ENCODE peak calls at places on chromosomes 16 and 17, in six cellular contexts. One of them, this sample, is unnamed.

GRCh38 chr17:301681-302299 is 50.8 kb downstream of the RPH3AL start:
- DNase-seq in ascending aorta: no peak
- DNase-seq in IMR-90: no peak
- DNase-seq in esophagus squamous epithelium: no peak
- DNase-seq in psoas muscle: peak; percentile 61
- DNase-seq in transverse colon: peak; percentile 48
- DNase-seq in this sample: peak; percentile 51

GRCh38 chr16:74667215-74667765 is 613 bp upstream of the RFWD3 start:
- DNase-seq in ascending aorta: peak; percentile 65
- DNase-seq in IMR-90: peak; percentile 3
- DNase-seq in esophagus squamous epithelium: no peak
- DNase-seq in psoas muscle: no peak
- DNase-seq in transverse colon: peak; percentile 19
- DNase-seq in this sample: peak; percentile 51

GRCh38 chr16:2429771-2430663 is 770 bp downstream of the CCNF start:
- DNase-seq in ascending aorta: no peak
- DNase-seq in IMR-90: peak; percentile 19
- DNase-seq in esophagus squamous epithelium: no peak
- DNase-seq in psoas muscle: no peak
- DNase-seq in transverse colon: no peak
- DNase-seq in this sample: peak; percentile 45

GRCh38 chr17:31595076-31595475 is 203.6 kb downstream of the RAB11FIP4 start:
- DNase-seq in ascending aorta: no peak
- DNase-seq in IMR-90: peak; percentile 66
- DNase-seq in esophagus squamous epithelium: no peak
- DNase-seq in psoas muscle: no peak
- DNase-seq in transverse colon: no peak
- DNase-seq in this sample: no peak

GRCh38 chr16:20799599-20799998 is 6.7 kb downstream of the ERI2 start:
- DNase-seq in ascending aorta: no peak
- DNase-seq in IMR-90: peak; percentile 44
- DNase-seq in esophagus squamous epithelium: no peak
- DNase-seq in psoas muscle: no peak
- DNase-seq in transverse colon: no peak
- DNase-seq in this sample: no peak

GRCh38 chr17:64411999-64412771 is 21.5 kb upstream of the PECAM1 start:
- DNase-seq in ascending aorta: peak; percentile 70
- DNase-seq in IMR-90: no peak
- DNase-seq in esophagus squamous epithelium: no peak
- DNase-seq in psoas muscle: peak; percentile 50
- DNase-seq in transverse colon: peak; percentile 41
- DNase-seq in this sample: peak; percentile 27

GRCh38 chr17:30363715-30364202 is 15.0 kb upstream of the CPD start:
- DNase-seq in ascending aorta: no peak
- DNase-seq in IMR-90: peak; percentile 95
- DNase-seq in esophagus squamous epithelium: no peak
- DNase-seq in psoas muscle: no peak
- DNase-seq in transverse colon: peak; percentile 46
- DNase-seq in this sample: no peak

GRCh38 chr17:7858487-7858832 is 657 bp downstream of the CYB5D1 start:
- DNase-seq in ascending aorta: no peak
- DNase-seq in IMR-90: peak; percentile 44
- DNase-seq in esophagus squamous epithelium: no peak
- DNase-seq in psoas muscle: peak; percentile 52
- DNase-seq in transverse colon: peak; percentile 53
- DNase-seq in this sample: peak; percentile 48

GRCh38 chr16:583470-583814 is 6.4 kb upstream of the RAB40C start:
- DNase-seq in ascending aorta: no peak
- DNase-seq in IMR-90: no peak
- DNase-seq in esophagus squamous epithelium: no peak
- DNase-seq in psoas muscle: no peak
- DNase-seq in transverse colon: no peak
- DNase-seq in this sample: no peak

GRCh38 chr16:22098538-22099255 is 6.4 kb downstream of the VWA3A start:
- DNase-seq in ascending aorta: no peak
- DNase-seq in IMR-90: peak; percentile 44
- DNase-seq in esophagus squamous epithelium: no peak
- DNase-seq in psoas muscle: no peak
- DNase-seq in transverse colon: no peak
- DNase-seq in this sample: no peak

GRCh38 chr17:49570540-49571242 is 5.0 kb upstream of the NXPH3 start:
- DNase-seq in ascending aorta: peak; percentile 66
- DNase-seq in IMR-90: no peak
- DNase-seq in esophagus squamous epithelium: no peak
- DNase-seq in psoas muscle: no peak
- DNase-seq in transverse colon: no peak
- DNase-seq in this sample: no peak

GRCh38 chr17:40348562-40349476 is 15.7 kb downstream of the GJD3 start:
- DNase-seq in ascending aorta: peak; percentile 82
- DNase-seq in IMR-90: no peak
- DNase-seq in esophagus squamous epithelium: no peak
- DNase-seq in psoas muscle: peak; percentile 70
- DNase-seq in transverse colon: peak; percentile 57
- DNase-seq in this sample: peak; percentile 40

GRCh38 chr17:40346768-40347154 is 17.8 kb downstream of the GJD3 start:
- DNase-seq in ascending aorta: no peak
- DNase-seq in IMR-90: no peak
- DNase-seq in esophagus squamous epithelium: no peak
- DNase-seq in psoas muscle: no peak
- DNase-seq in transverse colon: no peak
- DNase-seq in this sample: no peak

GRCh38 chr17:40348136-40348504 is 16.4 kb downstream of the GJD3 start:
- DNase-seq in ascending aorta: no peak
- DNase-seq in IMR-90: no peak
- DNase-seq in esophagus squamous epithelium: no peak
- DNase-seq in psoas muscle: no peak
- DNase-seq in transverse colon: no peak
- DNase-seq in this sample: peak; percentile 20

GRCh38 chr17:40346061-40346767 is 18.3 kb downstream of the GJD3 start:
- DNase-seq in ascending aorta: no peak
- DNase-seq in IMR-90: no peak
- DNase-seq in esophagus squamous epithelium: no peak
- DNase-seq in psoas muscle: no peak
- DNase-seq in transverse colon: no peak
- DNase-seq in this sample: peak; percentile 50

GRCh38 chr17:40347319-40348135 is 17.0 kb downstream of the GJD3 start:
- DNase-seq in ascending aorta: no peak
- DNase-seq in IMR-90: no peak
- DNase-seq in esophagus squamous epithelium: no peak
- DNase-seq in psoas muscle: no peak
- DNase-seq in transverse colon: no peak
- DNase-seq in this sample: no peak
- H3K4me1 ChIP-seq in ascending aorta: peaks cover 56% of the 10 kb centered on the region
- H3K4me1 ChIP-seq in IMR-90: peaks cover 59% of the 10 kb centered on the region
- H3K4me1 ChIP-seq in esophagus squamous epithelium: peaks cover 82% of the 10 kb centered on the region
- H3K4me1 ChIP-seq in psoas muscle: peaks cover 70% of the 10 kb centered on the region
- H3K4me1 ChIP-seq in transverse colon: peaks cover 90% of the 10 kb centered on the region
- H3K4me1 ChIP-seq in this sample: peaks cover 36% of the 10 kb centered on the region

GRCh38 chr17:40646791-40647548 is 648 bp downstream of the SMARCE1 start:
- DNase-seq in ascending aorta: no peak
- DNase-seq in IMR-90: peak; percentile 43
- DNase-seq in esophagus squamous epithelium: no peak
- DNase-seq in psoas muscle: no peak
- DNase-seq in transverse colon: no peak
- DNase-seq in this sample: no peak

GRCh38 chr17:40645291-40645690 is 2.3 kb downstream of the SMARCE1 start:
- DNase-seq in ascending aorta: no peak
- DNase-seq in IMR-90: no peak
- DNase-seq in esophagus squamous epithelium: no peak
- DNase-seq in psoas muscle: no peak
- DNase-seq in transverse colon: no peak
- DNase-seq in this sample: no peak

GRCh38 chr17:40645932-40646331 is 1.7 kb downstream of the SMARCE1 start:
- DNase-seq in ascending aorta: no peak
- DNase-seq in IMR-90: no peak
- DNase-seq in esophagus squamous epithelium: no peak
- DNase-seq in psoas muscle: no peak
- DNase-seq in transverse colon: no peak
- DNase-seq in this sample: no peak

GRCh38 chr17:40648326-40648968 is 829 bp upstream of the SMARCE1 start:
- DNase-seq in ascending aorta: no peak
- DNase-seq in IMR-90: peak; percentile 19
- DNase-seq in esophagus squamous epithelium: no peak
- DNase-seq in psoas muscle: no peak
- DNase-seq in transverse colon: no peak
- DNase-seq in this sample: no peak

DNA sequence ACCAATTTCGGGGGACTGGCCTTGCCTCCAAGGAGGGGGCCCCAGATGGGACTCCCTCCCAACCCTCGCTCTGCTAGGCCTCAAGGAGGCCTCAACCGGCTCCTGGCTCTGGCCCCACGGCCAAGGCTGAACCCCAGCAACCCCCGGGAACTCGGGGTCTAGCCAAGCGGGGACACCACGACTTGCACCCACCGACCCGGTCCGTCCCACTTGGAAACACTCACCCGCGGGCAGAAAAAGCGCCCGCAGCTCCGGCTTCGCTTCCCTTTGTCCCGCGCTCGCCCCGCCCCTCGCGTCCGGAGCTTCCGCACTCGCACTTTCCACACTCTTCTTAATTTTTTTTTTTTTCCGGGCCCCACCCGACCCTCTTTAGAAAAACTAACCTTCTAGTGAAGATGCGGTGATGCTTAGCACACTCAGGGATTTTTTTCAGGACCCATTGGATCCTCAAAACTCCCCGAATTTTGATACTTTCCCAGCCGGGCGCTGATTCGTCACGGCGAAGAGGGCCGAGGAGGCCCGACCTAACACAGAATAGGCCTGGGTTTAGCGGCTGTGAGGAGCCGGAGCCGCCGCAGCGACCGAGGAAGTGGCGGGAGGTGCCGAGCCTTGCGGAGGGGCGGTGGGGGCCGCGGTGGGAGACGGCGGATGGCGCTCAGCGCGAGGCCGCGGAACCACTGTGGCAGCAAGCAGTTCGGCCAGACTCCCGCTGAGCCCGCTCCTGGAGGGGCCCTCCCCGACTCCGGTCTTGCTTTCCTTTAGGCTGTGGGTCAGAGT is at the start of gene SMARCE1:
- DNase-seq in ascending aorta: peak; percentile 80
- DNase-seq in IMR-90: peak; percentile 67
- DNase-seq in esophagus squamous epithelium: no peak
- DNase-seq in psoas muscle: peak; percentile 77
- DNase-seq in transverse colon: peak; percentile 77
- DNase-seq in this sample: peak; percentile 76
- H3K4me1 ChIP-seq in ascending aorta: peaks cover 31% of the 10 kb centered on the region
- H3K4me1 ChIP-seq in IMR-90: peaks cover 5% of the 10 kb centered on the region
- H3K4me1 ChIP-seq in esophagus squamous epithelium: peaks cover 11% of the 10 kb centered on the region
- H3K4me1 ChIP-seq in psoas muscle: peaks cover 20% of the 10 kb centered on the region
- H3K4me1 ChIP-seq in transverse colon: peaks cover 41% of the 10 kb centered on the region
- H3K4me1 ChIP-seq in this sample: peaks cover 3% of the 10 kb centered on the region

DNA sequence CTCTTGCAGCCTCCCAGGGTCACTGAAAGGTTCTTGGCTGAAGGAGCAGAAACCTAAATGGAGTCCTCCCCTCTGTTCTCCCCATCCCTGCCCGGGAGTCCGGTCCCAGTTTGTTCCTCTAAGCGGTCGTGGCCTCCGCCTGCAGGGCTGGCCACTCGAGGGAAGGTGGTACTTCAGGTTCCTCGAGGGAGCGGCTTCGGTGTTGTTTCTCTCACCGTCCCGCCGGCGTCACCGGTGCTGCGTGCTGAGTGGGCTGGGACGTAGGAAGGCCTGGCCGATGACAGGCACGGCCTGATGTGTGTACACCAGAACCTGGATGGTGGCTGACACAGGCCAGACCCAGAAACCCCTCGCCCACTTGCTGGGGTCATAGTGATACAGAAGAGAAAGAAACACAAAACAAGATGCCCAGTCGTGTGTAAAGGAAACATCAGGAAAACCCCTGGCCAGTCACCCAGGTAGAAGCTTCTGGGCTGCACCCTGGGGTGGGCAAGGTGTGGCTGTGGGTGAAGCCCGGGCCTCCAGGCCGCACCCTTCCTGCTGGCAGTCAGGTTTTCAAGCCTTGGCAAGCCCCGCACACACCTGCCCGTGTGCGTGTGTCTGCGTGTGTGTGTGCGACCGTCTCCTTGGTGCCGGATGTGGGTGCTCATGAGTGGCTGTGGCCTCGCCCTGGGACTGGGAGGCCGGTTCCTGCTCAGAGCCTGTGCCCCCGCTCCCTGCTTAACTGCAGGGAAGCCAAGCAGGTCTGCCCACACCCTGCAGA is 52.0 kb downstream of the BAIAP2 start:
- DNase-seq in ascending aorta: no peak
- DNase-seq in IMR-90: no peak
- DNase-seq in esophagus squamous epithelium: no peak
- DNase-seq in psoas muscle: no peak
- DNase-seq in transverse colon: peak; percentile 59
- DNase-seq in this sample: peak; percentile 58
- H3K4me1 ChIP-seq in ascending aorta: no peaks in the 10 kb centered on the region
- H3K4me1 ChIP-seq in IMR-90: no peaks in the 10 kb centered on the region
- H3K4me1 ChIP-seq in esophagus squamous epithelium: peaks cover 54% of the 10 kb centered on the region
- H3K4me1 ChIP-seq in psoas muscle: peaks cover 30% of the 10 kb centered on the region
- H3K4me1 ChIP-seq in transverse colon: peaks cover 23% of the 10 kb centered on the region
- H3K4me1 ChIP-seq in this sample: peaks cover 10% of the 10 kb centered on the region

DNA sequence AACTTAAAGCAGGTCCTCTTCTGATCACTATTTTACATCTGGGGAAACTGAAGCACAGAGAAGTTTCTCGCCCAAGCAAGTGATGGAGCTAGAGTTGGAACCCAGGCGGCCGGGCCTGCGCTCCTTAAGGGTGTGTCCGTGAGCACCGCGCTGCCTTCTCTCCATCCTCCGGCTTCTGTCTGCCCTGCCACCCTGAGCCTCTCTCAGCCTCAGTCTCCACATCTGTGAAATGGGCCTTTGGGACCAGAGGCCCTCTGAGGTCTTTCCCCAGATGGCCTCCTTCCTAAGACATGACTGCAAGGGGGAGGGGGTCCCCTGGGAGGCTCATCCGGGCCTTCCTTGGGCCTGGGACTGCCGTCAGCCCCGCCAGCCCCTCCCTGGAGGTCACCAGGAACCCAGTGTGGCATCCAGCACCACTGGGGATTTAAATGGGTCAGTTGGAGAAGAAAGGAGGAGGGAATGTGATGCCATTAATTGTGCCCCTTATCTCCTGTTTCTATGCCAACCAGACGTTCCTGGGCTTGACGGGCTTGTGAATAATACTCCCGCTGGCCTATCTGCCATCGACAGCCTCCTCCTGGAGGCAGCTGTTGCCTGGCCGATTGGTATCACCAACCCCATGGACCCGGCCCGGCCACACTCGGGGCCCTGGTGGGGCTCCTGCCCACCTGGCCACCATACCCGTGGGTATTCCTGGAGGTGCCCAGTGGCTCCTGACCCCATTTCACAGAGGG is 5.1 kb downstream of the ZFPM1 start:
- DNase-seq in ascending aorta: no peak
- DNase-seq in IMR-90: no peak
- DNase-seq in esophagus squamous epithelium: no peak
- DNase-seq in psoas muscle: no peak
- DNase-seq in transverse colon: no peak
- DNase-seq in this sample: no peak
- H3K4me1 ChIP-seq in ascending aorta: peaks cover 22% of the 10 kb centered on the region
- H3K4me1 ChIP-seq in IMR-90: peaks cover 12% of the 10 kb centered on the region
- H3K4me1 ChIP-seq in esophagus squamous epithelium: peaks cover 24% of the 10 kb centered on the region
- H3K4me1 ChIP-seq in psoas muscle: peaks cover 8% of the 10 kb centered on the region
- H3K4me1 ChIP-seq in transverse colon: peaks cover 35% of the 10 kb centered on the region
- H3K4me1 ChIP-seq in this sample: peaks cover 9% of the 10 kb centered on the region

GRCh38 chr16:56450901-56451752 is at the start of the genes NUDT21 and OGFOD1:
- DNase-seq in ascending aorta: peak; percentile 97
- DNase-seq in IMR-90: peak; percentile 98
- DNase-seq in esophagus squamous epithelium: peak; percentile 77
- DNase-seq in psoas muscle: peak; percentile 92
- DNase-seq in transverse colon: peak; percentile 95
- DNase-seq in this sample: peak; percentile 95
- H3K4me1 ChIP-seq in ascending aorta: peaks cover 26% of the 10 kb centered on the region
- H3K4me1 ChIP-seq in IMR-90: peaks cover 2% of the 10 kb centered on the region
- H3K4me1 ChIP-seq in esophagus squamous epithelium: peaks cover 11% of the 10 kb centered on the region
- H3K4me1 ChIP-seq in psoas muscle: peaks cover 38% of the 10 kb centered on the region
- H3K4me1 ChIP-seq in transverse colon: peaks cover 43% of the 10 kb centered on the region
- H3K4me1 ChIP-seq in this sample: peaks cover 7% of the 10 kb centered on the region